ENCODE peak calls at places on chromosomes 7 and 10, in four cellular contexts. S is pancreas, X is prostate gland, R is HT-29. W is an unnamed sample.

GRCh38 chr10:28256776-28257175 is 46.1 kb downstream of the MPP7 start:
- DNase-seq in S (no peak), X (no peak), R (no peak), W (no peak)

GRCh38 chr10:64576497-64576896 is 1055.3 kb downstream of the REEP3 start:
- DNase-seq in S (no peak), X (no peak), R (no peak), W (no peak)

GRCh38 chr7:91940171-91940570 is 491 bp upstream of the AKAP9 start:
- DNase-seq in S (no peak), X (peak; percentile 11), R (peak; percentile 67), W (peak; percentile 51)

GRCh38 chr7:22561356-22561755 is 61.4 kb upstream of the STEAP1B start:
- DNase-seq in S (peak; percentile 63), X (no peak), R (no peak), W (no peak)

GRCh38 chr10:63105811-63106755 is 27.0 kb upstream of the NRBF2 start:
- DNase-seq in S (no peak), X (no peak), R (no peak), W (no peak)

GRCh38 chr7:108146070-108146842 is 16.1 kb upstream of the LAMB4 start:
- DNase-seq in S (no peak), X (peak; percentile 53), R (peak; percentile 93), W (peak; percentile 60)

GRCh38 chr7:30430300-30430699 is 48.3 kb downstream of the NOD1 start:
- DNase-seq in S (no peak), X (peak; percentile 45), R (peak; percentile 95), W (no peak)

GRCh38 chr7:29370531-29371314 is 176.1 kb downstream of the CHN2 start:
- DNase-seq in S (peak; percentile 40), X (no peak), R (peak; percentile 81), W (no peak)

GRCh38 chr7:41367967-41368882 is 334.7 kb downstream of the INHBA start:
- DNase-seq in S (no peak), X (no peak), R (no peak), W (no peak)

GRCh38 chr7:19117081-19117869 is at the start of gene TWIST1:
- DNase-seq in S (peak; percentile 24), X (no peak), R (no peak), W (no peak)

GRCh38 chr7:106178593-106179134 is 66.6 kb upstream of the SYPL1 start:
- DNase-seq in S (no peak), X (peak; percentile 71), R (peak; percentile 81), W (peak; percentile 33)

GRCh38 chr7:116341222-116341907 is 131.0 kb downstream of the TES start:
- DNase-seq in S (no peak), X (no peak), R (peak; percentile 34), W (no peak)

GRCh38 chr10:59702347-59702746 is 7.3 kb downstream of the SLC16A9 start:
- DNase-seq in S (no peak), X (peak; percentile 13), R (no peak), W (no peak)

GRCh38 chr10:80633910-80634309 is 96.2 kb downstream of the SH2D4B start:
- DNase-seq in S (no peak), X (no peak), R (no peak), W (no peak)

GRCh38 chr7:115559877-115560276 is 470.7 kb downstream of the TFEC start:
- DNase-seq in S (no peak), X (no peak), R (no peak), W (no peak)

GRCh38 chr10:19979628-19980027 is 163.4 kb downstream of the PLXDC2 start:
- DNase-seq in S (no peak), X (no peak), R (no peak), W (no peak)

GRCh38 chr10:102400061-102400460 is 4.6 kb downstream of the NFKB2 start:
- DNase-seq in S (peak; percentile 52), X (no peak), R (no peak), W (no peak)

GRCh38 chr7:9189683-9190082 is 756.3 kb downstream of the NXPH1 start:
- DNase-seq in S (no peak), X (no peak), R (no peak), W (no peak)

W was measured in OCI-LY7.